ENCODE peak calls at places on chromosomes 6 and 20, in seven cellular contexts. One of them, this sample, is unnamed.
A peak's percentile ranks its signal among the peaks of the same experiment; 100 is the strongest.

GRCh38 chr20:48728042-48728837 is 99.6 kb downstream of the PREX1 start:
- DNase-seq in HT-29: no peak
- DNase-seq in ovary: no peak
- DNase-seq in WTC11: no peak
- DNase-seq in activated CD4-positive, alpha-beta T cell treated with anti-CD3 and anti-CD28 coated beads for 4 hours: no peak
- DNase-seq in nephron progenitor cell: no peak
- DNase-seq in Right ventricle myocardium superior: no peak
- DNase-seq in this sample: no peak

GRCh38 chr20:18057106-18057993 is at the start of gene OVOL2:
- DNase-seq in HT-29: peak; percentile 90
- DNase-seq in ovary: no peak
- DNase-seq in WTC11: peak; percentile 83
- DNase-seq in activated CD4-positive, alpha-beta T cell treated with anti-CD3 and anti-CD28 coated beads for 4 hours: no peak
- DNase-seq in nephron progenitor cell: peak; percentile 42
- DNase-seq in Right ventricle myocardium superior: no peak
- DNase-seq in this sample: no peak

GRCh38 chr6:32194825-32195651 is 2.6 kb upstream of the GPSM3 start:
- DNase-seq in HT-29: peak; percentile 64
- DNase-seq in ovary: peak; percentile 52
- DNase-seq in WTC11: no peak
- DNase-seq in activated CD4-positive, alpha-beta T cell treated with anti-CD3 and anti-CD28 coated beads for 4 hours: no peak
- DNase-seq in nephron progenitor cell: no peak
- DNase-seq in Right ventricle myocardium superior: no peak
- DNase-seq in this sample: no peak

GRCh38 chr20:18537651-18538050 is 29.6 kb upstream of the SMIM26 start:
- DNase-seq in HT-29: no peak
- DNase-seq in ovary: no peak
- DNase-seq in WTC11: no peak
- DNase-seq in activated CD4-positive, alpha-beta T cell treated with anti-CD3 and anti-CD28 coated beads for 4 hours: no peak
- DNase-seq in nephron progenitor cell: no peak
- DNase-seq in Right ventricle myocardium superior: no peak
- DNase-seq in this sample: no peak

GRCh38 chr6:135922170-135922569 is 70.7 kb downstream of the PDE7B start:
- DNase-seq in HT-29: no peak
- DNase-seq in ovary: no peak
- DNase-seq in WTC11: no peak
- DNase-seq in activated CD4-positive, alpha-beta T cell treated with anti-CD3 and anti-CD28 coated beads for 4 hours: no peak
- DNase-seq in nephron progenitor cell: peak; percentile 13
- DNase-seq in Right ventricle myocardium superior: no peak
- DNase-seq in this sample: peak; percentile 91

GRCh38 chr6:15372932-15373331 is 127.1 kb downstream of the JARID2 start:
- DNase-seq in HT-29: no peak
- DNase-seq in ovary: no peak
- DNase-seq in WTC11: no peak
- DNase-seq in activated CD4-positive, alpha-beta T cell treated with anti-CD3 and anti-CD28 coated beads for 4 hours: no peak
- DNase-seq in nephron progenitor cell: no peak
- DNase-seq in Right ventricle myocardium superior: no peak
- DNase-seq in this sample: no peak

GRCh38 chr6:144586986-144587385 is 301.9 kb downstream of the UTRN start:
- DNase-seq in HT-29: no peak
- DNase-seq in ovary: no peak
- DNase-seq in WTC11: no peak
- DNase-seq in activated CD4-positive, alpha-beta T cell treated with anti-CD3 and anti-CD28 coated beads for 4 hours: no peak
- DNase-seq in nephron progenitor cell: no peak
- DNase-seq in Right ventricle myocardium superior: no peak
- DNase-seq in this sample: no peak

GRCh38 chr20:37711987-37712961 is 18.4 kb downstream of the CTNNBL1 start:
- DNase-seq in HT-29: no peak
- DNase-seq in ovary: no peak
- DNase-seq in WTC11: no peak
- DNase-seq in activated CD4-positive, alpha-beta T cell treated with anti-CD3 and anti-CD28 coated beads for 4 hours: no peak
- DNase-seq in nephron progenitor cell: no peak
- DNase-seq in Right ventricle myocardium superior: peak; percentile 62
- DNase-seq in this sample: no peak

GRCh38 chr6:99589290-99589672 is 17.4 kb upstream of the PRDM13 start:
- DNase-seq in HT-29: no peak
- DNase-seq in ovary: no peak
- DNase-seq in WTC11: peak; percentile 47
- DNase-seq in activated CD4-positive, alpha-beta T cell treated with anti-CD3 and anti-CD28 coated beads for 4 hours: no peak
- DNase-seq in nephron progenitor cell: peak; percentile 46
- DNase-seq in Right ventricle myocardium superior: no peak
- DNase-seq in this sample: no peak

GRCh38 chr20:54137115-54137514 is 36.7 kb downstream of the CYP24A1 start:
- DNase-seq in HT-29: no peak
- DNase-seq in ovary: no peak
- DNase-seq in WTC11: no peak
- DNase-seq in activated CD4-positive, alpha-beta T cell treated with anti-CD3 and anti-CD28 coated beads for 4 hours: no peak
- DNase-seq in nephron progenitor cell: no peak
- DNase-seq in Right ventricle myocardium superior: no peak
- DNase-seq in this sample: no peak

GRCh38 chr6:156163311-156163710 is 613.9 kb upstream of the ARID1B start:
- DNase-seq in HT-29: no peak
- DNase-seq in ovary: no peak
- DNase-seq in WTC11: no peak
- DNase-seq in activated CD4-positive, alpha-beta T cell treated with anti-CD3 and anti-CD28 coated beads for 4 hours: no peak
- DNase-seq in nephron progenitor cell: no peak
- DNase-seq in Right ventricle myocardium superior: no peak
- DNase-seq in this sample: no peak

GRCh38 chr6:154961141-154961540 is 34.0 kb upstream of the TIAM2 start:
- DNase-seq in HT-29: no peak
- DNase-seq in ovary: no peak
- DNase-seq in WTC11: no peak
- DNase-seq in activated CD4-positive, alpha-beta T cell treated with anti-CD3 and anti-CD28 coated beads for 4 hours: no peak
- DNase-seq in nephron progenitor cell: no peak
- DNase-seq in Right ventricle myocardium superior: no peak
- DNase-seq in this sample: no peak

GRCh38 chr6:45474376-45474775 is 96.6 kb upstream of the SUPT3H start:
- DNase-seq in HT-29: no peak
- DNase-seq in ovary: no peak
- DNase-seq in WTC11: no peak
- DNase-seq in activated CD4-positive, alpha-beta T cell treated with anti-CD3 and anti-CD28 coated beads for 4 hours: no peak
- DNase-seq in nephron progenitor cell: no peak
- DNase-seq in Right ventricle myocardium superior: no peak
- DNase-seq in this sample: no peak

GRCh38 chr6:29678114-29678513 is 2.8 kb downstream of the ZFP57 start:
- DNase-seq in HT-29: no peak
- DNase-seq in ovary: no peak
- DNase-seq in WTC11: no peak
- DNase-seq in activated CD4-positive, alpha-beta T cell treated with anti-CD3 and anti-CD28 coated beads for 4 hours: no peak
- DNase-seq in nephron progenitor cell: no peak
- DNase-seq in Right ventricle myocardium superior: no peak
- DNase-seq in this sample: no peak

GRCh38 chr6:79463721-79464120 is 73.5 kb downstream of the LCA5 start:
- DNase-seq in HT-29: peak; percentile 76
- DNase-seq in ovary: no peak
- DNase-seq in WTC11: no peak
- DNase-seq in activated CD4-positive, alpha-beta T cell treated with anti-CD3 and anti-CD28 coated beads for 4 hours: no peak
- DNase-seq in nephron progenitor cell: no peak
- DNase-seq in Right ventricle myocardium superior: no peak
- DNase-seq in this sample: no peak

GRCh38 chr6:144723431-144723830 is 438.3 kb downstream of the UTRN start:
- DNase-seq in HT-29: no peak
- DNase-seq in ovary: no peak
- DNase-seq in WTC11: no peak
- DNase-seq in activated CD4-positive, alpha-beta T cell treated with anti-CD3 and anti-CD28 coated beads for 4 hours: no peak
- DNase-seq in nephron progenitor cell: no peak
- DNase-seq in Right ventricle myocardium superior: no peak
- DNase-seq in this sample: no peak

This sample was measured in glomerular endothelial cell.